ENCODE peak calls at places on chromosomes 13 and 19, in six cellular contexts. Z is CD8-positive, alpha-beta memory T cell; H is mammary epithelial cell; V is coronary artery; M is brain microvascular endothelial cell; U is osteoblast. Q is an unnamed sample.

GRCh38 chr13:59364508-59365187 is 799.1 kb downstream of the DIAPH3 start:
- DNase-seq in H (no peak), V (no peak), M (no peak), Z (no peak), U (no peak), Q (no peak)

GRCh38 chr13:26482451-26483197 is 74.9 kb upstream of the WASF3 start:
- DNase-seq in H (peak), U (peak), V (no peak), Z (peak), M (peak), Q (peak)

GRCh38 chr13:46295531-46296464 is 84.1 kb downstream of the LRRC63 start:
- DNase-seq in Z (peak), H (peak), U (peak), M (peak), V (no peak), Q (peak)

GRCh38 chr13:80204642-80205041 is 136.3 kb downstream of the SPRY2 start:
- DNase-seq in U (no peak), H (no peak), M (no peak), V (no peak), Z (no peak), Q (no peak)

GRCh38 chr13:40974460-40975407 is 44.4 kb downstream of the ELF1 start:
- DNase-seq in Z (no peak), H (peak), U (no peak), V (no peak), M (peak), Q (peak)

GRCh38 chr19:41957838-41958366 is 1.2 kb downstream of the RABAC1 start:
- DNase-seq in H (peak), M (peak), U (peak), V (no peak), Z (no peak), Q (peak)

GRCh38 chr19:17467471-17468301 is 2.6 kb upstream of the SLC27A1 start:
- DNase-seq in M (no peak), U (no peak), V (no peak), Z (no peak), H (no peak), Q (no peak)

GRCh38 chr13:92775631-92776030 is 451.0 kb upstream of the GPC6 start:
- DNase-seq in Z (no peak), M (no peak), U (no peak), H (no peak), V (no peak), Q (no peak)

GRCh38 chr13:110971486-110971885 is 56.6 kb upstream of the ANKRD10 start:
- DNase-seq in M (no peak), V (no peak), Z (no peak), H (no peak), U (no peak), Q (no peak)

GRCh38 chr19:42401365-42402303 is 11.5 kb upstream of the CNFN start:
- DNase-seq in U (peak), V (peak), Z (peak), M (peak), H (peak), Q (peak)

DNA sequence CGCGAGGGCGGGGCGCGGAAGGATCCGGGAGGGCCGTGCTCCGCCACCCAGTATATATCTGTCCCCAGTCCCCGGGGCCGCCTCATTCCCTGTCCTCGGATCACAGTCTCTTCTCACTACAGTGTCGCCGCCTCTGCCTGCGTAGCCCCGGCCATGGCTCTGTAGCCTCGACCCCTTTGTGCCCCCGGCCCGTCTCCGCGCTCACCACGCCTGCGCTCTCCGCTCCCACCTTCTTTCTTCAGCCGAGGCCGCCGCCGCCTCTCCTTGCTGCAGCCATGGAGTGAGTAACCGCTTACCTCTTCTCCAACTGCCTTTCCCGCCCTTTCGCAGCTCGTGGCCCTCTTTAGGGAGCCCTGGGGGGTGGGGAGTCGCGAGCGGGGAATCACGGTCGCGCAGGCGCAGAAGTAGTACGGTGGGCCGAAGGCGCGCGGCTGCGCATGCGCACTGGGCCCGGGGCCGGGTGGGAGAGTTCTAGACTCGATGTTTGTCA is at the start of the genes ATF5 and NUP62:
- DNase-seq in U (peak), Z (peak), V (peak), H (peak), M (peak), Q (peak)
- H3K27ac ChIP-seq in U (peak), Z (peak), V (peak), H (peak), M (peak), Q (peak)

DNA sequence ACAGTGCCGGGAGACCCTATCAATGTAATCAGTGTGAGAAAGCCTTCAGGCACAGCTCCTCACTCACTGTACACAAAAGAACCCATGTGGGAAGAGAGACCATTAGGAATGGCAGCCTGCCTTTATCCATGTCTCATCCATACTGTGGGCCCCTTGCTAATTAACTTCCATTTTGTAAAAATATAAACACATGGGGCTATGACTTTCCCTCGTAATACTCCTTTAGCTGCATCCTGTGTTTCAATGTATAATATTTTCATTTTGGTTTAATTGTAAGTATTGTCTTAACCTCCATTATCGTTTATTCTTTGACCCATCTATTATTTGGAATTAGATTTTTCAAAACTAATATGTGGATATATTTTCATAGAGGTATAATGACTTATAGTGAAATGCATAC is 29.3 kb downstream of the ZNF333 start:
- DNase-seq in M (no peak), U (no peak), V (no peak), Z (no peak), H (no peak), Q (no peak)
- H3K4me3 ChIP-seq in M (no peak), U (no peak), V (peak), Z (no peak), H (no peak), Q (no peak)

GRCh38 chr19:7263066-7263465 is 31.1 kb downstream of the INSR start:
- DNase-seq in M (no peak), V (no peak), U (no peak), Z (no peak), H (no peak), Q (no peak)
- H3K27ac ChIP-seq in M (no peak), V (no peak), U (no peak), Z (no peak), H (no peak), Q (peak)

GRCh38 chr19:40543029-40543597 is 33.6 kb upstream of the SHKBP1 start:
- DNase-seq in Z (no peak), U (no peak), V (no peak), H (no peak), M (no peak), Q (no peak)

GRCh38 chr19:40533508-40533907 is 43.2 kb upstream of the SHKBP1 start:
- DNase-seq in Z (no peak), H (no peak), M (no peak), V (no peak), U (peak), Q (no peak)

GRCh38 chr19:40534148-40534547 is 42.5 kb upstream of the SHKBP1 start:
- DNase-seq in U (peak), Z (no peak), M (no peak), V (no peak), H (no peak), Q (no peak)

GRCh38 chr19:40542197-40542859 is 34.3 kb upstream of the SHKBP1 start:
- DNase-seq in H (no peak), Z (no peak), U (peak), V (peak), M (no peak), Q (peak)

GRCh38 chr19:40539070-40539469 is 37.6 kb upstream of the SHKBP1 start:
- DNase-seq in H (peak), V (no peak), Z (no peak), U (peak), M (no peak), Q (no peak)
- H3K4me3 ChIP-seq in H (no peak), V (no peak), Z (no peak), U (no peak), M (no peak), Q (no peak)

Q was measured in transverse colon.